ENCODE peak calls at places on chromosomes 12 and 14, in eight cellular contexts. E, I, P, H, Q, J, T and O are unnamed samples. For H3K4me1 and H3K27me3, the result is how much of the 10 kb centered on the place peaks cover.

GRCh38 chr12:95695741-95696140 is 94.8 kb downstream of the NTN4 start:
- DNase-seq in Q (no peak), E (no peak), J (no peak), I (no peak), H (no peak), P (no peak), T (no peak), O (no peak)

GRCh38 chr12:72366255-72366654 is 94.1 kb downstream of the TRHDE start:
- DNase-seq in I (no peak), P (no peak), T (no peak), E (no peak), Q (no peak), J (no peak), H (no peak), O (no peak)

GRCh38 chr12:47740536-47741339 is 15.4 kb upstream of the ENDOU start:
- DNase-seq in J (no peak), H (no peak), I (no peak), E (no peak), T (peak), Q (no peak), P (no peak), O (no peak)

GRCh38 chr14:77406086-77406485 is 17.2 kb downstream of the NOXRED1 start:
- DNase-seq in H (no peak), J (no peak), Q (no peak), I (no peak), T (no peak), E (no peak), P (no peak), O (no peak)

GRCh38 chr14:34233619-34234018 is 228.4 kb downstream of the SPTSSA start:
- DNase-seq in E (no peak), I (no peak), J (no peak), H (no peak), Q (no peak), P (no peak), T (no peak), O (no peak)

GRCh38 chr14:68935761-68936209 is 43.3 kb downstream of the ACTN1 start:
- DNase-seq in T (no peak), Q (peak), H (no peak), I (no peak), P (no peak), E (no peak), J (no peak), O (no peak)

GRCh38 chr12:125092872-125093680 is 27.8 kb downstream of the AACS start:
- DNase-seq in H (no peak), J (peak), I (no peak), P (peak), E (no peak), T (no peak), Q (no peak), O (no peak)

GRCh38 chr14:51006781-51007211 is 62.5 kb upstream of the PYGL start:
- DNase-seq in T (no peak), P (no peak), H (no peak), I (no peak), Q (no peak), J (peak), E (no peak), O (peak)

GRCh38 chr14:64645220-64645891 is 58.9 kb upstream of the PLEKHG3 start:
- DNase-seq in P (peak), E (no peak), I (no peak), J (peak), T (no peak), Q (peak), H (no peak), O (peak)

GRCh38 chr14:49545071-49545470 is 41.1 kb downstream of the RPS29 start:
- DNase-seq in J (no peak), Q (peak), P (no peak), T (no peak), E (no peak), H (no peak), I (no peak), O (no peak)

GRCh38 chr14:93269341-93270068 is 62.4 kb downstream of the UBR7 start:
- DNase-seq in E (no peak), Q (peak), P (no peak), I (peak), T (no peak), H (no peak), J (peak), O (peak)

GRCh38 chr14:99012703-99013102 is 259.3 kb downstream of the BCL11B start:
- DNase-seq in H (no peak), P (no peak), E (no peak), Q (no peak), J (no peak), T (no peak), I (no peak), O (no peak)

GRCh38 chr14:23884541-23884904 is 69.0 kb upstream of the DHRS4 start:
- DNase-seq in J (no peak), P (no peak), E (no peak), T (no peak), I (no peak), H (no peak), Q (no peak), O (no peak)

GRCh38 chr12:83313322-83313721 is 626.6 kb downstream of the TMTC2 start:
- DNase-seq in E (no peak), T (no peak), J (no peak), P (no peak), H (no peak), Q (no peak), I (no peak), O (no peak)

GRCh38 chr12:28998662-28999120 is 150.4 kb upstream of the FAR2 start:
- DNase-seq in J (peak), I (no peak), E (no peak), P (no peak), Q (peak), H (no peak), T (peak), O (peak)

GRCh38 chr14:100067971-100068959 is 3.0 kb downstream of the EVL start:
- DNase-seq in I (peak), H (peak), Q (peak), J (no peak), P (no peak), E (peak), T (no peak), O (no peak)

GRCh38 chr14:83992857-83993256 is 1537.1 kb upstream of the FLRT2 start:
- DNase-seq in Q (no peak), P (no peak), T (no peak), J (peak), I (no peak), E (no peak), H (no peak), O (no peak)

GRCh38 chr14:81446279-81447007 is 46.3 kb upstream of the STON2 start:
- DNase-seq in P (no peak), Q (no peak), E (no peak), H (no peak), I (no peak), T (no peak), J (no peak), O (no peak)

DNA sequence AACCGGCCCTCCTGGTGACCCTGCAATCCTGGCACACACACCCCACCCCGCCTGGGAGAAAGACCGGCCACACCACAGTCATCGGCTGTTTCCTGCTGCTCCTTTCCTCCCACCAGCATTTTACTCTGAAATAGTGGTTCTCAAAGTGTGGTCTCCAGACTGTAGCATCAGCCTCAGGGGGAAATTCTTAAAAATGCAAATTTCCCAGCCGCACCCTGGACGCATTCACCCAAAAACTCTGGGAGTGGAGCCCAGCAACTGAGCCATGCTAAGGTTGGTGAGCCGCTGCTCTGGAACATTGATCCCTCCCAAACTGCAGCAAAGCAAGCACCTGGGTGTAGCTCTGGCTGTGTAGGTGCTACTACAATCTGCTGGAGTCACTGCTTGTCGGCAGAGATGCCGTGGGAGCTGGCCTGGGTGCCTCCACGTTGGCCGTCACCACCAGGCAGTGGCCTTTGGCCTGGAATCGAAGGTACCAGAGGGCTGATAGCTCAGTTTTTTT is 38.4 kb upstream of the BCL2L14 start:
- DNase-seq in P (no peak), E (no peak), Q (no peak), H (no peak), J (no peak), I (no peak), T (no peak), O (no peak)
- H3K4me1 ChIP-seq in P (under half), E (under half), Q (under half), H (under half), J (under half), I (under half), T (under half), O (under half)

DNA sequence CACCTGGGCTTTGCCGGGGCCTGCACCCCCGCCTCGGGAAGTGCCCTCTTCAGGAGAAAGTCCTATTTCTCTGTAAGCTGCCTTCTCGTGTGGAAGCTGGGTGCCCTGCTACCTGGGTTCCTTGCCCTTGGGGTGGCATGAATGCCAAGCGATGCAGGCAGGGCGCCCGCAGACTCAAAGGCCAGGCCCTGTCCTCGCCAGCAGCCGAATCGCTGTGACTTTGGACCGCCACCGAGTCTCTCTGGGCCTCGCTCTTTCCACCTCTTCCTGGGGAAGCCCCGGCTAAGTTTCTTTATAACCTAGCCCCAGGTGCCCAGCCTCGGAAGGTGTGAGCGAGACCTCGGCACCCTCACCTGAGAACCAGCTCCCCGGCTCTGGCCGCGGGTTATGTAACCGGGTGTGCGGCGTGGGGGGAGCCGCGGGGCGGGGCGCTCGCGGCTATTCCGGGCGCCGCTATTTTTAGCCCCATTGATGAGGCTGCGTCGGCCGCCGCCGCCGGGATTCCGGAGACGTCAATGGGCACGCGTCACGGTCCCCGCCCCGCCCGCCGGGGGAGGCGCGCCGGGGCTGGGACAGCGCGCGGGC is 14.6 kb upstream of the NR4A1 start:
- DNase-seq in T (peak), J (peak), P (peak), E (no peak), I (no peak), H (no peak), Q (peak), O (peak)
- H3K27me3 ChIP-seq in T (under half), J (under half), P (under half), E (under half), I (under half), H (under half), Q (under half), O (under half)

GRCh38 chr12:121538699-121539061 is 42.1 kb downstream of the KDM2B start:
- DNase-seq in Q (peak), T (peak), E (peak), H (no peak), P (peak), I (no peak), J (no peak), O (no peak)
- H3K9ac ChIP-seq in Q (no peak), T (peak), E (peak), H (peak), P (no peak), I (no peak), J (no peak), O (no peak)

GRCh38 chr12:106135781-106136180 is 3.0 kb downstream of the NUAK1 start:
- DNase-seq in P (no peak), I (no peak), H (no peak), E (no peak), J (peak), T (no peak), Q (no peak), O (peak)
- H3K4me1 ChIP-seq in P (under half), I (half or more), H (under half), E (under half), J (under half), T (under half), Q (under half), O (half or more)

DNA sequence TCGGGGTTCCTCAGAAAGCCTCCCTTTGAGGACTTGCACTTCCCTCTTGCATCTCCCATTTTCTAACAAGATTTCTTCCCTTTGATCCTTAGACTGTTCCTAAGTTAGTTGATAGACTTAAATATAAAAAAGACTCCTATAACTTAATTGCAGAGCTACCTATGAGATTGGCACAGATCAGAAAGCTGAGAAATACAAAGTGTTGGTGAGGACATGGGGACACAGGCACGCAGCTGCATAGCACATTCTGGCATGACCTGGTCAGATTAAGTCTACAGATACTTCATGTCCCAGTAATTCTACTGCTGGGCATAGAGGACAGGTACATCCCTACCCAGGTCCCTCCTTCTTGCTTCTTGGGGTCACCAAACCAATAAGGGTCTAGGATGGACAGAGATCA is 141.7 kb upstream of the LHX5 start:
- DNase-seq in P (no peak), T (no peak), E (no peak), H (no peak), Q (no peak), J (no peak), I (no peak), O (no peak)
- H3K27me3 ChIP-seq in P (under half), T (under half), E (half or more), H (under half), Q (under half), J (under half), I (under half), O (under half)

DNA sequence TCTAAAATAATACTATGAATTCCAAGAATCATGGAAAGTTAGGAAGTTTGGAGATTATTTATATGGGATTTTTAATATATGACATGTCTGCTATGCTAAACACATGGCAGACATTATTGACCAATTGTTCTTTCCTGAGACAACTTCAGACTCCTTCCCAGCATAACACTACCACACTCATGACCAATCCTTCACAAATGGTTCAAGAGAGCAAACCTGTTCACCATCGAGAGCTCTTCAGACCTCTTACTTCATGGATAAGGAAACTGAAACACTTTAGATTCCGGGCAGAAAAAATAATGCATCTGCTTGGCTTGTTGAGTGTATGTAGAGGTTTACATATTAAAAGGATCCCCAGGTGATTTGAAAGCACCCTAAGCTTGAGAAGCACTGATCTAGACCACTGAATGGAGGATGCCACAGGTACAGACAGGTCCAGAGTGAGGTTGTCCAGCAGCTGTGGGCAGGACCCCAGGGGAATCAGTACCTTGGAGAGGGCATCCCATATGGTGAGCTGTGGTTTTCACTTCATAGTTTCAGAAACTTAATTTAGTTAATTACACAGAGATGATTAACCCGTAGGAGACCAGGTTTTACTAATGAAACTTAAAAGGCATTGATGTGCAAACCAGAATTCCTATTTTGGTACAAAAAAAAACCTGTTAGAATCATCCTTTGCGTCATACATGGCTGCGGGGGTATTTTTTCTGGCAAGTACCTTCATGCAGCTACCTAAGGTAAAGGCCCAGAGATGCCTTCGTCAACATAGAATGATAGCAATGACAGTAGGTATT is 159.1 kb downstream of the DACT1 start:
- DNase-seq in Q (peak), H (peak), T (no peak), I (no peak), J (no peak), P (no peak), E (no peak), O (no peak)
- H3K9ac ChIP-seq in Q (no peak), H (no peak), T (no peak), I (no peak), J (no peak), P (no peak), E (no peak), O (no peak)

DNA sequence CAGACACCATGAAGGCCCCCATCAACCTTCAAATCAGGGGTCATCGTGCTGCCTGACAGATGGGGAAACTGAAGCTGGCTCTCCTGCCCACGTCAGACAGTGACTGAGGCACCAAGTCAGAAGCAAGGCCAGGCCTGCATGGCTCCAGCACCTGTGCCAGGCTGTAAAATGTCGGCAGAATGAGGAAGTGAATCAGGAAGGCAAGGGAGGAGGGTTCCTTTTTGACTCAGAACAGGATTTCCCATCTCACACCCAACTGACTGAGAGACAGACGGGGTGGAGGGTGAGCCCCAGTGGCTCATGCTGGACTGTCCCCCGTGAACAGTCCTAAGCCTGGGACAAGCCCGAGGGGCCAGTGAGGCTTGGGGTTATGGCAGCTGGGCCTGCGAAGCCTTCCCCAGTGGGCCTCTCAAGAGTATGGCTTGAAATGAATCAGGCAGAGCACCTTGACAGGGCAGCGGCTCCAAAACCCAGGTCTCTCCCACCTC is 20.9 kb downstream of the SYNE3 start:
- DNase-seq in P (no peak), I (no peak), H (peak), Q (no peak), T (peak), E (no peak), J (no peak), O (no peak)
- H3K4me1 ChIP-seq in P (under half), I (under half), H (half or more), Q (under half), T (under half), E (under half), J (under half), O (half or more)